ENCODE peak calls at places on chromosomes 6 and 20, in six cellular contexts. P is CD4-positive, alpha-beta T cell; Y is uterus; J is naive thymus-derived CD4-positive, alpha-beta T cell; H is GM23248; V is mesenchymal stem cell. Z is an unnamed sample.

GRCh38 chr6:44076366-44077200 is 50.7 kb downstream of the MRPL14 start:
- DNase-seq in V (peak), J (no peak), H (peak), P (no peak), Y (peak), Z (no peak)

GRCh38 chr6:155481215-155481614 is 25.6 kb upstream of the NOX3 start:
- DNase-seq in V (no peak), P (no peak), H (peak), J (no peak), Y (no peak), Z (no peak)

GRCh38 chr20:8291873-8292272 is 159.8 kb downstream of the PLCB1 start:
- DNase-seq in P (no peak), H (peak), Y (no peak), V (peak), J (no peak), Z (no peak)

GRCh38 chr6:88367248-88367647 is 201.1 kb upstream of the CNR1 start:
- DNase-seq in J (no peak), Y (no peak), P (no peak), H (no peak), V (no peak), Z (no peak)

GRCh38 chr20:32777177-32777956 is 15.2 kb downstream of the DNMT3B start:
- DNase-seq in Y (no peak), P (no peak), V (no peak), H (no peak), J (no peak), Z (no peak)

GRCh38 chr6:98880486-98880885 is 46.1 kb downstream of the POU3F2 start:
- DNase-seq in P (no peak), V (no peak), H (no peak), J (no peak), Y (no peak), Z (no peak)

GRCh38 chr6:21533678-21534077 is 59.9 kb upstream of the SOX4 start:
- DNase-seq in P (no peak), H (no peak), V (no peak), Y (no peak), J (no peak), Z (no peak)

GRCh38 chr6:136846046-136846445 is 23.7 kb downstream of the PEX7 start:
- DNase-seq in P (peak), J (peak), V (peak), H (peak), Y (no peak), Z (no peak)

GRCh38 chr20:44264287-44264686 is 17.2 kb downstream of the GDAP1L1 start:
- DNase-seq in Y (no peak), J (no peak), H (peak), P (no peak), V (no peak), Z (no peak)

GRCh38 chr6:44699082-44699481 is 311.6 kb downstream of the CDC5L start:
- DNase-seq in H (peak), P (no peak), Y (no peak), V (no peak), J (no peak), Z (no peak)

GRCh38 chr6:112443666-112444065 is 96.5 kb downstream of the RFPL4B start:
- DNase-seq in H (peak), V (peak), Y (peak), P (no peak), J (no peak), Z (no peak)

GRCh38 chr20:49853640-49854039 is 41.0 kb downstream of the SLC9A8 start:
- DNase-seq in J (no peak), H (peak), Y (no peak), V (peak), P (no peak), Z (no peak)

GRCh38 chr20:57774951-57775350 is 65.1 kb upstream of the PMEPA1 start:
- DNase-seq in V (no peak), Y (no peak), J (no peak), H (no peak), P (no peak), Z (no peak)

GRCh38 chr20:58716476-58717277 is 24.1 kb downstream of the NPEPL1 start:
- DNase-seq in Y (peak), H (no peak), V (no peak), P (no peak), J (no peak), Z (no peak)

GRCh38 chr6:167993169-167993568 is 4.3 kb upstream of the KIF25 start:
- DNase-seq in V (no peak), P (no peak), H (no peak), Y (no peak), J (no peak), Z (no peak)

DNA sequence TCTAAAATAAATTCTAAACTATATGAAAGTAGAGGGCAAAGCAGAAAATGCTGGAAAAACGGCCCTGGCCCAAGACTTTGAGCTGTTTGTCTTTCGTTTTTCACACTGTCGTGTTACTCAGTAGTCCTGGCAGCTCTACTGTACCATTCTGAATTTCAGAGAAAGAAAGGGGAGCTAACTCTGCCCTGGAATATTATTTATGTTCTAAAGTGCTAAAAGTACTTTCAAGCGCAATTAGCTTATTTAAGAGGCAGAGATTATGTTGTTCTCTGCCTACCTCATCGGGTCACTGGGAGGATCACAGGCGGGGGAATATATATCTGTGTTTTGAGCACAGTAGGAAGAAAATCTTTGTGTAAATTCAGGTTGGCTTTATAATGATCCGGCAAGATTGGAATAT is 152.4 kb upstream of the QKI start:
- DNase-seq in Y (no peak), H (no peak), V (no peak), P (no peak), J (no peak), Z (no peak)
- H3K27ac ChIP-seq in Y (no peak), H (no peak), V (no peak), P (no peak), J (no peak), Z (peak)

GRCh38 chr6:53119772-53120409 is 28.8 kb downstream of the GCM1 start:
- DNase-seq in H (peak), Y (no peak), P (no peak), J (no peak), V (peak), Z (no peak)
- H3K27ac ChIP-seq in H (peak), Y (no peak), P (no peak), J (no peak), V (no peak), Z (no peak)

GRCh38 chr20:47328841-47329448 is 27.6 kb downstream of the ZMYND8 start:
- DNase-seq in V (no peak), H (no peak), J (no peak), P (no peak), Y (peak), Z (no peak)
- H3K27ac ChIP-seq in V (peak), H (no peak), J (no peak), P (no peak), Y (peak), Z (peak)

GRCh38 chr20:38747495-38748096 is 664 bp upstream of the ACTR5 start:
- DNase-seq in Y (peak), P (no peak), J (no peak), H (peak), V (no peak), Z (no peak)
- H3K27ac ChIP-seq in Y (peak), P (peak), J (peak), H (no peak), V (no peak), Z (peak)

GRCh38 chr20:17679786-17680127 is 2.3 kb downstream of the RRBP1 start:
- DNase-seq in P (no peak), V (no peak), H (no peak), Y (no peak), J (no peak), Z (no peak)

GRCh38 chr20:17682103-17682888 is at the start of gene RRBP1:
- DNase-seq in P (peak), J (peak), H (peak), Y (peak), V (peak), Z (peak)

GRCh38 chr20:17680128-17680835 is 1.8 kb downstream of the RRBP1 start:
- DNase-seq in P (no peak), V (peak), H (peak), Y (peak), J (no peak), Z (peak)

GRCh38 chr20:17681741-17682102 is 320 bp downstream of the RRBP1 start:
- DNase-seq in Y (no peak), P (no peak), H (no peak), V (no peak), J (no peak), Z (no peak)

GRCh38 chr20:17680836-17681740 is 954 bp downstream of the RRBP1 start:
- DNase-seq in J (peak), H (peak), P (peak), Y (peak), V (peak), Z (peak)
- H3K27ac ChIP-seq in J (peak), H (peak), P (no peak), Y (peak), V (peak), Z (peak)

GRCh38 chr20:977021-977420 is 25.1 kb downstream of the RSPO4 start:
- DNase-seq in P (no peak), J (no peak), V (no peak), H (no peak), Y (no peak), Z (no peak)
- H3K27ac ChIP-seq in P (no peak), J (no peak), V (no peak), H (no peak), Y (no peak), Z (no peak)

Z was measured in substantia nigra.